ENCODE peak calls at places on chromosomes 11 and 22, in four cellular contexts. K is endothelial cell of umbilical vein, Z is adrenal gland, J is mesendoderm. M is an unnamed sample. For H3K4me1, the result is how much of the 10 kb centered on the place peaks cover.

GRCh38 chr11:129453293-129453721 is 77.7 kb downstream of the BARX2 start:
- DNase-seq in K (no peak), Z (no peak), J (no peak), M (no peak)

GRCh38 chr11:124177344-124177743 is 5.8 kb upstream of the OR10D3 start:
- DNase-seq in K (no peak), Z (no peak), J (no peak), M (no peak)

GRCh38 chr11:20584093-20584774 is 15.2 kb upstream of the SLC6A5 start:
- DNase-seq in K (no peak), Z (peak), J (peak), M (no peak)

GRCh38 chr22:48975886-48976285 is 851.8 kb downstream of the BRD1 start:
- DNase-seq in K (no peak), Z (no peak), J (no peak), M (no peak)

GRCh38 chr11:44416776-44417175 is 106.8 kb upstream of the ALX4 start:
- DNase-seq in K (no peak), Z (no peak), J (no peak), M (no peak)

GRCh38 chr11:110921742-110922200 is 209.5 kb upstream of the ARHGAP20 start:
- DNase-seq in K (no peak), Z (peak), J (peak), M (peak)

GRCh38 chr11:35089724-35090505 is 49.1 kb upstream of the CD44 start:
- DNase-seq in K (no peak), Z (no peak), J (no peak), M (no peak)

GRCh38 chr11:47924184-47924671 is 56.1 kb upstream of the PTPRJ start:
- DNase-seq in K (peak), Z (peak), J (no peak), M (no peak)

GRCh38 chr11:116984186-116984585 is 114.0 kb downstream of the SIK3 start:
- DNase-seq in K (no peak), Z (no peak), J (no peak), M (no peak)

GRCh38 chr11:25119416-25119815 is 622.6 kb downstream of the LUZP2 start:
- DNase-seq in K (no peak), Z (no peak), J (no peak), M (no peak)
- H3K4me1 ChIP-seq in K (under half), Z (under half), J (under half), M (under half)

GRCh38 chr11:1486054-1486825 is at the start of gene MOB2:
- DNase-seq in K (peak), Z (peak), J (no peak), M (no peak)
- H3K4me1 ChIP-seq in K (under half), Z (under half), J (under half), M (under half)

DNA sequence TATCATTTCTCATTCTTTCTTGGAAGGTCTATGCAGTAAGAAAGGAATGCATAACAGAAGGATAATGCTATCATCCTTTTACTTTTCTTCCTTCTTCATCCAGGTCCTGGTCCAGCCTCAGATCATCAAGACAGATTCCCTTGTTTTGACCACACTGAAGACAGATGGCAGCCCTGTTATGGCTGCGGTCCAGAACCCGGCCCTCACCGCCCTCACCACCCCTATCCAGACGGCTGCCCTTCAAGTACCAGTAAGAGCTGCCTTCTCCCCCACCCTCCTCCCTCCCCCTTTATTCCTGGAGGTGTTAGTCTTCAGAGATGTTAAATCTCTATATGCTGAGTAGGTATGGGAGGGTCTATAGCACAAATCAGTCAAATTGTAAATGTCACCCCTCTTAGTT is 37.9 kb downstream of the SREBF2 start:
- DNase-seq in K (no peak), Z (no peak), J (no peak), M (no peak)
- H3K4me1 ChIP-seq in K (under half), Z (under half), J (under half), M (under half)

GRCh38 chr22:47848384-47848920 is 1086.0 kb downstream of the TBC1D22A start:
- DNase-seq in K (no peak), Z (no peak), J (no peak), M (no peak)

GRCh38 chr22:47842119-47842518 is 1079.7 kb downstream of the TBC1D22A start:
- DNase-seq in K (no peak), Z (no peak), J (peak), M (no peak)

GRCh38 chr22:47850644-47851151 is 1088.2 kb downstream of the TBC1D22A start:
- DNase-seq in K (no peak), Z (no peak), J (peak), M (no peak)

GRCh38 chr22:47847281-47847890 is 1084.9 kb downstream of the TBC1D22A start:
- DNase-seq in K (no peak), Z (no peak), J (no peak), M (no peak)

GRCh38 chr22:47846206-47846605 is 1083.8 kb downstream of the TBC1D22A start:
- DNase-seq in K (no peak), Z (no peak), J (no peak), M (no peak)
- H3K4me1 ChIP-seq in K (under half), Z (under half), J (under half), M (under half)